ENCODE peak calls at places on chromosome X, in five cellular contexts. U is D341Med, S is cardiac muscle cell, C is NCI-H1092, N is activated T-cell treated with anti-CD3 and anti-CD28 coated beads for 1 hour. O is an unnamed sample.

GRCh38 chrX:8429692-8430249 is 34.9 kb upstream of the VCX3B start:
- DNase-seq in U (no peak), C (no peak), N (no peak), S (no peak), O (no peak)

GRCh38 chrX:134658002-134658401 is 269 bp downstream of the PLAC1 start:
- DNase-seq in C (peak), S (no peak), N (no peak), U (no peak), O (no peak)

GRCh38 chrX:154546354-154547244 is at the start of gene G6PD:
- DNase-seq in S (peak), C (peak), N (peak), U (peak), O (no peak)

GRCh38 chrX:119853449-119853848 is 686 bp upstream of the UPF3B start:
- DNase-seq in N (no peak), U (no peak), S (peak), C (no peak), O (no peak)

GRCh38 chrX:110331444-110332025 is 13.7 kb upstream of the AMMECR1 start:
- DNase-seq in N (no peak), U (no peak), C (no peak), S (no peak), O (no peak)

GRCh38 chrX:71440401-71440800 is 74.2 kb downstream of the TAF1 start:
- DNase-seq in U (no peak), C (no peak), S (no peak), N (no peak), O (no peak)

GRCh38 chrX:150879855-150880807 is 18.3 kb downstream of the CD99L2 start:
- DNase-seq in U (no peak), S (no peak), N (no peak), C (no peak), O (no peak)

GRCh38 chrX:84188320-84188834 is 378 bp upstream of the RPS6KA6 start:
- DNase-seq in S (peak), C (peak), U (peak), N (no peak), O (peak)

GRCh38 chrX:40158036-40158706 is 60.4 kb upstream of the BCOR start:
- DNase-seq in N (no peak), C (no peak), S (no peak), U (peak), O (peak)

GRCh38 chrX:150155396-150156048 is 207.6 kb upstream of the MAMLD1 start:
- DNase-seq in S (peak), U (no peak), C (no peak), N (no peak), O (no peak)

GRCh38 chrX:101241531-101241930 is 21.9 kb downstream of the DRP2 start:
- DNase-seq in N (no peak), U (no peak), S (no peak), C (no peak), O (no peak)

GRCh38 chrX:47859686-47860085 is 23.0 kb downstream of the ZNF81 start:
- DNase-seq in C (no peak), N (no peak), U (no peak), S (no peak), O (no peak)

GRCh38 chrX:29652484-29652883 is 562.9 kb upstream of the MAGEB2 start:
- DNase-seq in N (no peak), S (peak), U (no peak), C (no peak), O (no peak)

GRCh38 chrX:150324035-150324728 is 38.9 kb upstream of the MAMLD1 start:
- DNase-seq in C (no peak), S (peak), U (no peak), N (no peak), O (no peak)

GRCh38 chrX:136291824-136292223 is 8.9 kb upstream of the ADGRG4 start:
- DNase-seq in C (no peak), N (no peak), S (no peak), U (no peak), O (no peak)